ENCODE peak calls at places on chromosomes 6 and 20, in eight cellular contexts. One of them, this sample, is unnamed.

GRCh38 chr6:138229072-138229471 is 10.8 kb upstream of the PBOV1 start:
- DNase-seq in SK-N-SH: no peak
- DNase-seq in stomach: no peak
- DNase-seq in sigmoid colon: no peak
- DNase-seq in GM12878: no peak
- DNase-seq in esophagus muscularis mucosa: no peak
- DNase-seq in K562: no peak
- DNase-seq in transverse colon: no peak
- DNase-seq in this sample: no peak

GRCh38 chr20:15905661-15906060 is 667.6 kb downstream of the KIF16B start:
- DNase-seq in K562: no peak
- DNase-seq in sigmoid colon: no peak
- DNase-seq in transverse colon: no peak
- DNase-seq in GM12878: no peak
- DNase-seq in esophagus muscularis mucosa: no peak
- DNase-seq in stomach: no peak
- DNase-seq in SK-N-SH: no peak
- DNase-seq in this sample: no peak

GRCh38 chr6:116512709-116513108 is 1.3 kb downstream of the CALHM5 start:
- DNase-seq in stomach: no peak
- DNase-seq in GM12878: no peak
- DNase-seq in K562: no peak
- DNase-seq in SK-N-SH: no peak
- DNase-seq in sigmoid colon: no peak
- DNase-seq in transverse colon: no peak
- DNase-seq in esophagus muscularis mucosa: no peak
- DNase-seq in this sample: no peak

GRCh38 chr6:134930463-134930862 is 19.4 kb downstream of the ALDH8A1 start:
- DNase-seq in sigmoid colon: no peak
- DNase-seq in SK-N-SH: no peak
- DNase-seq in stomach: no peak
- DNase-seq in K562: no peak
- DNase-seq in esophagus muscularis mucosa: no peak
- DNase-seq in GM12878: no peak
- DNase-seq in transverse colon: no peak
- DNase-seq in this sample: no peak

GRCh38 chr20:408843-409696 is 971 bp downstream of the RBCK1 start:
- DNase-seq in stomach: no peak
- DNase-seq in transverse colon: no peak
- DNase-seq in GM12878: no peak
- DNase-seq in sigmoid colon: no peak
- DNase-seq in K562: peak; percentile 18
- DNase-seq in esophagus muscularis mucosa: no peak
- DNase-seq in SK-N-SH: no peak
- DNase-seq in this sample: no peak

GRCh38 chr6:26033132-26033941 is 53.9 kb upstream of the HFE start:
- DNase-seq in transverse colon: peak; percentile 62
- DNase-seq in GM12878: peak; percentile 99
- DNase-seq in SK-N-SH: peak; percentile 79
- DNase-seq in stomach: peak; percentile 68
- DNase-seq in esophagus muscularis mucosa: no peak
- DNase-seq in sigmoid colon: peak; percentile 84
- DNase-seq in K562: peak; percentile 96
- DNase-seq in this sample: peak; percentile 67

GRCh38 chr6:167252271-167252670 is 38.8 kb upstream of the UNC93A start:
- DNase-seq in SK-N-SH: no peak
- DNase-seq in stomach: no peak
- DNase-seq in K562: no peak
- DNase-seq in GM12878: no peak
- DNase-seq in sigmoid colon: no peak
- DNase-seq in esophagus muscularis mucosa: no peak
- DNase-seq in transverse colon: no peak
- DNase-seq in this sample: no peak

GRCh38 chr20:21303872-21304586 is 898 bp downstream of the XRN2 start:
- DNase-seq in SK-N-SH: no peak
- DNase-seq in stomach: no peak
- DNase-seq in esophagus muscularis mucosa: no peak
- DNase-seq in K562: no peak
- DNase-seq in sigmoid colon: no peak
- DNase-seq in GM12878: no peak
- DNase-seq in transverse colon: no peak
- DNase-seq in this sample: no peak

GRCh38 chr20:34037121-34037520 is 43.4 kb downstream of the RALY start:
- DNase-seq in K562: peak; percentile 57
- DNase-seq in stomach: peak; percentile 28
- DNase-seq in transverse colon: no peak
- DNase-seq in esophagus muscularis mucosa: no peak
- DNase-seq in SK-N-SH: no peak
- DNase-seq in sigmoid colon: no peak
- DNase-seq in GM12878: no peak
- DNase-seq in this sample: peak; percentile 27

DNA sequence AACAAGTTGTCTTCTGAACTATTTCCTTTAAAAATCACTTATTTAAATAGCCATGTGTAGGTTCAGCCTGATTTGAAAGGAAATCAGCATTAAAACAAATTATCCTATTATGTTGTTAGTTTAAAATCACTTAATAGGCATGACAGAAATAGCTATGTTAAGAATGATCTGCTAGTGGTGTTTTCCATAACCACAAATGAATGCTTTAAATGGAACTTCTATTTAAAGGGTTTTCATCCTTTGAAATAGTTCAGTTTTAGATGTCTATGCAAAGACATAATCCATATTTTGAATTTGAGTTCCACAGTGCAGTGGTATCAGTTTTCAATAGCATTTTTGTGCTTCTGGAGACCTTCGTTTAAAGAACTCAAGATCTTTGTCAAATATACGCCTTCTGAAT is 120.2 kb downstream of the PLEKHG1 start:
- DNase-seq in esophagus muscularis mucosa: no peak
- DNase-seq in stomach: no peak
- DNase-seq in SK-N-SH: no peak
- DNase-seq in K562: no peak
- DNase-seq in sigmoid colon: no peak
- DNase-seq in transverse colon: no peak
- DNase-seq in GM12878: no peak
- DNase-seq in this sample: no peak
- H3K4me1 ChIP-seq in esophagus muscularis mucosa: no peaks in the 10 kb centered on the region
- H3K4me1 ChIP-seq in stomach: peaks cover 5% of the 10 kb centered on the region
- H3K4me1 ChIP-seq in SK-N-SH: no peaks in the 10 kb centered on the region
- H3K4me1 ChIP-seq in K562: no peaks in the 10 kb centered on the region
- H3K4me1 ChIP-seq in sigmoid colon: no peaks in the 10 kb centered on the region
- H3K4me1 ChIP-seq in transverse colon: peaks cover 30% of the 10 kb centered on the region
- H3K4me1 ChIP-seq in GM12878: peaks cover 19% of the 10 kb centered on the region
- H3K4me1 ChIP-seq in this sample: peaks cover 24% of the 10 kb centered on the region

GRCh38 chr6:3194535-3195376 is 32.7 kb downstream of the TUBB2B start:
- DNase-seq in esophagus muscularis mucosa: no peak
- DNase-seq in sigmoid colon: no peak
- DNase-seq in K562: peak; percentile 29
- DNase-seq in transverse colon: no peak
- DNase-seq in GM12878: no peak
- DNase-seq in stomach: no peak
- DNase-seq in SK-N-SH: peak; percentile 85
- DNase-seq in this sample: no peak
- TF ChIP-seq EP300 in esophagus muscularis mucosa: no peak
- TF ChIP-seq EP300 in sigmoid colon: no peak
- TF ChIP-seq EP300 in K562: no peak
- TF ChIP-seq EP300 in transverse colon: no peak
- TF ChIP-seq EP300 in GM12878: no peak
- TF ChIP-seq EP300 in stomach: no peak
- TF ChIP-seq EP300 in SK-N-SH: no peak
- TF ChIP-seq EP300 in this sample: no peak

GRCh38 chr20:8652396-8652795 is 416.5 kb upstream of the PLCB4 start:
- DNase-seq in K562: no peak
- DNase-seq in SK-N-SH: no peak
- DNase-seq in GM12878: no peak
- DNase-seq in sigmoid colon: no peak
- DNase-seq in esophagus muscularis mucosa: no peak
- DNase-seq in transverse colon: no peak
- DNase-seq in stomach: no peak
- DNase-seq in this sample: no peak
- TF ChIP-seq POLR2AphosphoS5 in K562: no peak
- TF ChIP-seq POLR2AphosphoS5 in SK-N-SH: no peak
- TF ChIP-seq POLR2AphosphoS5 in GM12878: no peak
- TF ChIP-seq POLR2AphosphoS5 in sigmoid colon: no peak
- TF ChIP-seq POLR2AphosphoS5 in esophagus muscularis mucosa: no peak
- TF ChIP-seq POLR2AphosphoS5 in transverse colon: no peak
- TF ChIP-seq POLR2AphosphoS5 in stomach: no peak
- TF ChIP-seq POLR2AphosphoS5 in this sample: no peak

GRCh38 chr6:32965901-32966300 is 2.5 kb upstream of the BRD2 start:
- DNase-seq in GM12878: no peak
- DNase-seq in K562: no peak
- DNase-seq in transverse colon: no peak
- DNase-seq in sigmoid colon: no peak
- DNase-seq in stomach: no peak
- DNase-seq in SK-N-SH: no peak
- DNase-seq in esophagus muscularis mucosa: peak; percentile 79
- DNase-seq in this sample: no peak
- H3K4me1 ChIP-seq in GM12878: peaks cover 8% of the 10 kb centered on the region
- H3K4me1 ChIP-seq in K562: peaks cover 19% of the 10 kb centered on the region
- H3K4me1 ChIP-seq in transverse colon: peaks cover 33% of the 10 kb centered on the region
- H3K4me1 ChIP-seq in sigmoid colon: no peaks in the 10 kb centered on the region
- H3K4me1 ChIP-seq in stomach: peaks cover 19% of the 10 kb centered on the region
- H3K4me1 ChIP-seq in SK-N-SH: peaks cover 6% of the 10 kb centered on the region
- H3K4me1 ChIP-seq in esophagus muscularis mucosa: peaks cover 14% of the 10 kb centered on the region
- H3K4me1 ChIP-seq in this sample: peaks cover 28% of the 10 kb centered on the region

GRCh38 chr6:155880905-155881304 is 425.3 kb upstream of the NOX3 start:
- DNase-seq in transverse colon: no peak
- DNase-seq in sigmoid colon: no peak
- DNase-seq in GM12878: no peak
- DNase-seq in K562: no peak
- DNase-seq in SK-N-SH: no peak
- DNase-seq in esophagus muscularis mucosa: no peak
- DNase-seq in stomach: no peak
- DNase-seq in this sample: no peak

GRCh38 chr6:155882527-155883333 is 427.1 kb upstream of the NOX3 start:
- DNase-seq in esophagus muscularis mucosa: no peak
- DNase-seq in SK-N-SH: no peak
- DNase-seq in sigmoid colon: no peak
- DNase-seq in GM12878: peak; percentile 21
- DNase-seq in stomach: no peak
- DNase-seq in transverse colon: no peak
- DNase-seq in K562: no peak
- DNase-seq in this sample: no peak

GRCh38 chr6:155883334-155883731 is 427.7 kb upstream of the NOX3 start:
- DNase-seq in stomach: no peak
- DNase-seq in K562: no peak
- DNase-seq in SK-N-SH: no peak
- DNase-seq in esophagus muscularis mucosa: no peak
- DNase-seq in transverse colon: no peak
- DNase-seq in sigmoid colon: no peak
- DNase-seq in GM12878: no peak
- DNase-seq in this sample: no peak

GRCh38 chr6:155881845-155882526 is 426.3 kb upstream of the NOX3 start:
- DNase-seq in sigmoid colon: no peak
- DNase-seq in transverse colon: no peak
- DNase-seq in esophagus muscularis mucosa: no peak
- DNase-seq in SK-N-SH: no peak
- DNase-seq in K562: no peak
- DNase-seq in GM12878: no peak
- DNase-seq in stomach: no peak
- DNase-seq in this sample: no peak

GRCh38 chr6:155883741-155884140 is 428.1 kb upstream of the NOX3 start:
- DNase-seq in stomach: no peak
- DNase-seq in esophagus muscularis mucosa: no peak
- DNase-seq in SK-N-SH: no peak
- DNase-seq in sigmoid colon: no peak
- DNase-seq in K562: no peak
- DNase-seq in transverse colon: no peak
- DNase-seq in GM12878: no peak
- DNase-seq in this sample: no peak
- TF ChIP-seq EP300 in stomach: no peak
- TF ChIP-seq EP300 in esophagus muscularis mucosa: no peak
- TF ChIP-seq EP300 in SK-N-SH: no peak
- TF ChIP-seq EP300 in sigmoid colon: no peak
- TF ChIP-seq EP300 in K562: no peak
- TF ChIP-seq EP300 in transverse colon: no peak
- TF ChIP-seq EP300 in GM12878: no peak
- TF ChIP-seq EP300 in this sample: no peak

GRCh38 chr6:36765943-36766648 is 68.5 kb downstream of the RAB44 start:
- DNase-seq in transverse colon: peak; percentile 88
- DNase-seq in esophagus muscularis mucosa: no peak
- DNase-seq in sigmoid colon: peak; percentile 89
- DNase-seq in stomach: peak; percentile 87
- DNase-seq in GM12878: no peak
- DNase-seq in K562: peak; percentile 92
- DNase-seq in SK-N-SH: peak; percentile 90
- DNase-seq in this sample: peak; percentile 22
- TF ChIP-seq POLR2AphosphoS5 in transverse colon: no peak
- TF ChIP-seq POLR2AphosphoS5 in esophagus muscularis mucosa: peak; percentile 60
- TF ChIP-seq POLR2AphosphoS5 in sigmoid colon: no peak
- TF ChIP-seq POLR2AphosphoS5 in stomach: no peak
- TF ChIP-seq POLR2AphosphoS5 in GM12878: no peak
- TF ChIP-seq POLR2AphosphoS5 in K562: no peak
- TF ChIP-seq POLR2AphosphoS5 in SK-N-SH: no peak
- TF ChIP-seq POLR2AphosphoS5 in this sample: peak; percentile 40

GRCh38 chr6:75170666-75171065 is 35.2 kb downstream of the COL12A1 start:
- DNase-seq in esophagus muscularis mucosa: no peak
- DNase-seq in GM12878: no peak
- DNase-seq in K562: no peak
- DNase-seq in sigmoid colon: no peak
- DNase-seq in stomach: no peak
- DNase-seq in transverse colon: no peak
- DNase-seq in SK-N-SH: no peak
- DNase-seq in this sample: no peak

GRCh38 chr6:75171581-75172360 is 34.1 kb downstream of the COL12A1 start:
- DNase-seq in SK-N-SH: no peak
- DNase-seq in transverse colon: no peak
- DNase-seq in K562: no peak
- DNase-seq in stomach: no peak
- DNase-seq in sigmoid colon: no peak
- DNase-seq in esophagus muscularis mucosa: no peak
- DNase-seq in GM12878: no peak
- DNase-seq in this sample: no peak

GRCh38 chr6:75167851-75168250 is 38.0 kb downstream of the COL12A1 start:
- DNase-seq in GM12878: no peak
- DNase-seq in K562: no peak
- DNase-seq in transverse colon: no peak
- DNase-seq in esophagus muscularis mucosa: no peak
- DNase-seq in stomach: no peak
- DNase-seq in sigmoid colon: no peak
- DNase-seq in SK-N-SH: no peak
- DNase-seq in this sample: no peak

GRCh38 chr6:75171151-75171550 is 34.7 kb downstream of the COL12A1 start:
- DNase-seq in stomach: no peak
- DNase-seq in K562: no peak
- DNase-seq in sigmoid colon: no peak
- DNase-seq in esophagus muscularis mucosa: no peak
- DNase-seq in transverse colon: no peak
- DNase-seq in SK-N-SH: no peak
- DNase-seq in GM12878: no peak
- DNase-seq in this sample: no peak

DNA sequence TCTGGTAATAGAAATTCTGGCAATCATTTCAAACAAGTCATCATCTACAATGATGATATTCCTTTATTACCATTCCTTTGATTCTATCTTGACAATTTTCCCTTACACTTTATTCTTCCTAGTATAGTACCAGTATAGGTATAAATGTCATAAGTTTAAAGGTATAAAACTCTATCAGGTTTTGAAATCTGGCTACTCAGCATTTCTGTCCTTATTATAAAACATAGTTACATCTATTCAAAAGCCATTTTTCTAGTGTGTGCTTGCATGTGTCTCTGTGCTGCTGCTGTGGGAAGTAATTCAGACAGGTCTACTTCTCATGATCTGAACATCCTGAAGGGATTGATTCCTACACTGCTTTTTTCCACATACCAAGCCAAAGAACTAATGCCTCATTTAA is 36.2 kb downstream of the COL12A1 start:
- DNase-seq in SK-N-SH: no peak
- DNase-seq in sigmoid colon: no peak
- DNase-seq in transverse colon: no peak
- DNase-seq in GM12878: no peak
- DNase-seq in esophagus muscularis mucosa: no peak
- DNase-seq in K562: no peak
- DNase-seq in stomach: no peak
- DNase-seq in this sample: no peak
- H3K4me1 ChIP-seq in SK-N-SH: no peaks in the 10 kb centered on the region
- H3K4me1 ChIP-seq in sigmoid colon: no peaks in the 10 kb centered on the region
- H3K4me1 ChIP-seq in transverse colon: peaks cover 22% of the 10 kb centered on the region
- H3K4me1 ChIP-seq in GM12878: no peaks in the 10 kb centered on the region
- H3K4me1 ChIP-seq in esophagus muscularis mucosa: peaks cover 8% of the 10 kb centered on the region
- H3K4me1 ChIP-seq in K562: no peaks in the 10 kb centered on the region
- H3K4me1 ChIP-seq in stomach: peaks cover 14% of the 10 kb centered on the region
- H3K4me1 ChIP-seq in this sample: no peaks in the 10 kb centered on the region